ENCODE peak calls at places on chromosomes 7 and 10, in five cellular contexts. One of them, this sample, is unnamed.

GRCh38 chr10:102159051-102159597 is 6.9 kb downstream of the NOLC1 start:
- DNase-seq in fibroblast of the aortic adventitia: no peak
- DNase-seq in prostate gland: no peak
- DNase-seq in astrocyte of the cerebellum: no peak
- DNase-seq in RWPE1: no peak
- DNase-seq in this sample: peak

GRCh38 chr7:76281006-76281705 is 21.3 kb upstream of the HSPB1 start:
- DNase-seq in fibroblast of the aortic adventitia: no peak
- DNase-seq in prostate gland: no peak
- DNase-seq in astrocyte of the cerebellum: no peak
- DNase-seq in RWPE1: no peak
- DNase-seq in this sample: no peak

GRCh38 chr10:125982256-125982948 is 86.0 kb downstream of the FANK1 start:
- DNase-seq in fibroblast of the aortic adventitia: peak
- DNase-seq in prostate gland: peak
- DNase-seq in astrocyte of the cerebellum: peak
- DNase-seq in RWPE1: peak
- DNase-seq in this sample: peak

GRCh38 chr7:22433710-22434460 is 66.1 kb downstream of the STEAP1B start:
- DNase-seq in fibroblast of the aortic adventitia: peak
- DNase-seq in prostate gland: no peak
- DNase-seq in astrocyte of the cerebellum: no peak
- DNase-seq in RWPE1: peak
- DNase-seq in this sample: peak

GRCh38 chr7:120064565-120064964 is 208.4 kb upstream of the KCND2 start:
- DNase-seq in fibroblast of the aortic adventitia: peak
- DNase-seq in prostate gland: no peak
- DNase-seq in astrocyte of the cerebellum: no peak
- DNase-seq in RWPE1: no peak
- DNase-seq in this sample: peak

GRCh38 chr7:84701524-84702306 is 485.1 kb downstream of the SEMA3D start:
- DNase-seq in fibroblast of the aortic adventitia: peak
- DNase-seq in prostate gland: no peak
- DNase-seq in astrocyte of the cerebellum: peak
- DNase-seq in RWPE1: no peak
- DNase-seq in this sample: peak

GRCh38 chr10:29471483-29471859 is 163.3 kb downstream of the SVIL start:
- DNase-seq in fibroblast of the aortic adventitia: peak
- DNase-seq in prostate gland: no peak
- DNase-seq in astrocyte of the cerebellum: peak
- DNase-seq in RWPE1: peak
- DNase-seq in this sample: peak

GRCh38 chr10:51422311-51423120 is 276.9 kb downstream of the CSTF2T start:
- DNase-seq in fibroblast of the aortic adventitia: peak
- DNase-seq in prostate gland: peak
- DNase-seq in astrocyte of the cerebellum: peak
- DNase-seq in RWPE1: peak
- DNase-seq in this sample: peak

GRCh38 chr7:105932835-105933477 is 30.1 kb upstream of the CDHR3 start:
- DNase-seq in fibroblast of the aortic adventitia: peak
- DNase-seq in prostate gland: no peak
- DNase-seq in astrocyte of the cerebellum: peak
- DNase-seq in RWPE1: peak
- DNase-seq in this sample: peak

GRCh38 chr7:20284398-20285143 is 46.1 kb upstream of the ITGB8 start:
- DNase-seq in fibroblast of the aortic adventitia: no peak
- DNase-seq in prostate gland: no peak
- DNase-seq in astrocyte of the cerebellum: no peak
- DNase-seq in RWPE1: no peak
- DNase-seq in this sample: no peak

GRCh38 chr7:26198133-26198780 is 2.3 kb downstream of the HNRNPA2B1 start:
- DNase-seq in fibroblast of the aortic adventitia: peak
- DNase-seq in prostate gland: no peak
- DNase-seq in astrocyte of the cerebellum: no peak
- DNase-seq in RWPE1: no peak
- DNase-seq in this sample: no peak

GRCh38 chr10:30063098-30063497 is 3.7 kb upstream of the JCAD start:
- DNase-seq in fibroblast of the aortic adventitia: peak
- DNase-seq in prostate gland: no peak
- DNase-seq in astrocyte of the cerebellum: no peak
- DNase-seq in RWPE1: no peak
- DNase-seq in this sample: peak

GRCh38 chr7:68433462-68433861 is 1164.8 kb upstream of the AUTS2 start:
- DNase-seq in fibroblast of the aortic adventitia: peak
- DNase-seq in prostate gland: no peak
- DNase-seq in astrocyte of the cerebellum: no peak
- DNase-seq in RWPE1: no peak
- DNase-seq in this sample: peak

GRCh38 chr7:151727579-151728285 is 149.2 kb downstream of the PRKAG2 start:
- DNase-seq in fibroblast of the aortic adventitia: peak
- DNase-seq in prostate gland: peak
- DNase-seq in astrocyte of the cerebellum: peak
- DNase-seq in RWPE1: peak
- DNase-seq in this sample: peak

GRCh38 chr10:90742189-90742588 is 115.7 kb downstream of the HTR7 start:
- DNase-seq in fibroblast of the aortic adventitia: peak
- DNase-seq in prostate gland: no peak
- DNase-seq in astrocyte of the cerebellum: no peak
- DNase-seq in RWPE1: no peak
- DNase-seq in this sample: peak

GRCh38 chr10:33116293-33116697 is 158.3 kb upstream of the ITGB1 start:
- DNase-seq in fibroblast of the aortic adventitia: peak
- DNase-seq in prostate gland: no peak
- DNase-seq in astrocyte of the cerebellum: peak
- DNase-seq in RWPE1: no peak
- DNase-seq in this sample: peak

GRCh38 chr7:143416565-143417149 is 8.0 kb upstream of the EPHA1 start:
- DNase-seq in fibroblast of the aortic adventitia: peak
- DNase-seq in prostate gland: peak
- DNase-seq in astrocyte of the cerebellum: peak
- DNase-seq in RWPE1: peak
- DNase-seq in this sample: peak

GRCh38 chr10:74113546-74113945 is 37.1 kb downstream of the AP3M1 start:
- DNase-seq in fibroblast of the aortic adventitia: peak
- DNase-seq in prostate gland: peak
- DNase-seq in astrocyte of the cerebellum: peak
- DNase-seq in RWPE1: peak
- DNase-seq in this sample: peak

GRCh38 chr7:105831824-105832535 is 44.4 kb downstream of the ATXN7L1 start:
- DNase-seq in fibroblast of the aortic adventitia: peak
- DNase-seq in prostate gland: no peak
- DNase-seq in astrocyte of the cerebellum: no peak
- DNase-seq in RWPE1: no peak
- DNase-seq in this sample: peak

GRCh38 chr10:59561397-59562121 is 148.1 kb downstream of the SLC16A9 start:
- DNase-seq in fibroblast of the aortic adventitia: peak
- DNase-seq in prostate gland: no peak
- DNase-seq in astrocyte of the cerebellum: no peak
- DNase-seq in RWPE1: no peak
- DNase-seq in this sample: no peak

GRCh38 chr10:91711885-91712284 is 79.0 kb upstream of the PPP1R3C start:
- DNase-seq in fibroblast of the aortic adventitia: no peak
- DNase-seq in prostate gland: no peak
- DNase-seq in astrocyte of the cerebellum: no peak
- DNase-seq in RWPE1: no peak
- DNase-seq in this sample: no peak

GRCh38 chr7:22722596-22722995 is 4.4 kb upstream of the IL6 start:
- DNase-seq in fibroblast of the aortic adventitia: no peak
- DNase-seq in prostate gland: no peak
- DNase-seq in astrocyte of the cerebellum: no peak
- DNase-seq in RWPE1: no peak
- DNase-seq in this sample: no peak

GRCh38 chr7:31122649-31123058 is 70.5 kb downstream of the ADCYAP1R1 start:
- DNase-seq in fibroblast of the aortic adventitia: peak
- DNase-seq in prostate gland: peak
- DNase-seq in astrocyte of the cerebellum: peak
- DNase-seq in RWPE1: peak
- DNase-seq in this sample: peak

GRCh38 chr10:130809761-130810515 is 501.6 kb downstream of the TCERG1L start:
- DNase-seq in fibroblast of the aortic adventitia: no peak
- DNase-seq in prostate gland: no peak
- DNase-seq in astrocyte of the cerebellum: no peak
- DNase-seq in RWPE1: no peak
- DNase-seq in this sample: no peak

GRCh38 chr10:130808243-130808642 is 503.3 kb downstream of the TCERG1L start:
- DNase-seq in fibroblast of the aortic adventitia: no peak
- DNase-seq in prostate gland: no peak
- DNase-seq in astrocyte of the cerebellum: no peak
- DNase-seq in RWPE1: no peak
- DNase-seq in this sample: no peak

GRCh38 chr10:130809181-130809580 is 502.3 kb downstream of the TCERG1L start:
- DNase-seq in fibroblast of the aortic adventitia: no peak
- DNase-seq in prostate gland: no peak
- DNase-seq in astrocyte of the cerebellum: no peak
- DNase-seq in RWPE1: no peak
- DNase-seq in this sample: no peak

GRCh38 chr10:130807721-130808120 is 503.8 kb downstream of the TCERG1L start:
- DNase-seq in fibroblast of the aortic adventitia: no peak
- DNase-seq in prostate gland: no peak
- DNase-seq in astrocyte of the cerebellum: no peak
- DNase-seq in RWPE1: no peak
- DNase-seq in this sample: no peak

GRCh38 chr10:130808686-130809085 is 502.8 kb downstream of the TCERG1L start:
- DNase-seq in fibroblast of the aortic adventitia: no peak
- DNase-seq in prostate gland: no peak
- DNase-seq in astrocyte of the cerebellum: no peak
- DNase-seq in RWPE1: no peak
- DNase-seq in this sample: no peak
- TF ChIP-seq CTCF in fibroblast of the aortic adventitia: no peak
- TF ChIP-seq CTCF in prostate gland: no peak
- TF ChIP-seq CTCF in astrocyte of the cerebellum: no peak
- TF ChIP-seq CTCF in RWPE1: no peak
- TF ChIP-seq CTCF in this sample: no peak

DNA sequence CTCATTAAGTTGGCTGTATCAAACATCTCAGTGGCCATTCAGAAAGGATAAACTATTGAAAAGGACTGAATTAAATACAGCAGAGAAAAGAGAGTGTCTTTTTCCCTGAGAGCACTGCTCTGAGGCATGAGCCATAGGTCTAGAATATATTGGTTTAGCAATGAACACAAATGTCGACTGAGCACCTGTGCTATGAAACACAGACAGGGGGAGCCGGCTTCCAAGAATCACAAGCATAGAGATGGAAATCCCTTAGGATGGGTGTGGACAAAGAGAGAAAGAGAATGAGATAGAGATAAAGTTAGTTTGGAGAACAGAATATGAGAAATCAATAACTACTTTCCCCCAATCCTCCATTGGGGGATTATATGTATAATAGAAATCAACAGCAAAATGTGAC is 54.8 kb downstream of the DGKI start:
- DNase-seq in fibroblast of the aortic adventitia: no peak
- DNase-seq in prostate gland: no peak
- DNase-seq in astrocyte of the cerebellum: no peak
- DNase-seq in RWPE1: no peak
- DNase-seq in this sample: no peak
- TF ChIP-seq CTCF in fibroblast of the aortic adventitia: no peak
- TF ChIP-seq CTCF in prostate gland: no peak
- TF ChIP-seq CTCF in astrocyte of the cerebellum: no peak
- TF ChIP-seq CTCF in RWPE1: no peak
- TF ChIP-seq CTCF in this sample: no peak

GRCh38 chr10:23158370-23158769 is 33.7 kb upstream of the PTF1A start:
- DNase-seq in fibroblast of the aortic adventitia: peak
- DNase-seq in prostate gland: peak
- DNase-seq in astrocyte of the cerebellum: peak
- DNase-seq in RWPE1: peak
- DNase-seq in this sample: peak
- TF ChIP-seq CTCF in fibroblast of the aortic adventitia: peak
- TF ChIP-seq CTCF in prostate gland: peak
- TF ChIP-seq CTCF in astrocyte of the cerebellum: peak
- TF ChIP-seq CTCF in RWPE1: peak
- TF ChIP-seq CTCF in this sample: peak

DNA sequence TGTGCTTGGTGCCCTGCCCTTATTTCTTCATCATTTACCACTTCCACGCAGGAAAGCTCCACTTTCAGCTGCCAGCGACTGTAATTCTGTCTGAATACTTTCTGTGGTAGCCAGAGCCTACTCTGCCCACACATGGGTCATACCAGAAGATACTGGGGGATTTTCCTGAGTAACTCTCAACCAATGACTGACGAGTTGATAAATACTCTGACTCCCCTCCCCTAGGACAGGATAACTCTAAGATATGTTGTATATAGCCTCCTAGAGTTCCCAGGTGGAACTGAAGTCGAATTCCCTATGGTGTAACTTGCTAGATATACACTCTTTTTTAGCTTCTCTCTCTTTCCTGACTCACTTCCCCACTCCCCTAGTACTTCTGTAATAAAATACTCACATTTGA is 29.8 kb downstream of the SEM1 start:
- DNase-seq in fibroblast of the aortic adventitia: no peak
- DNase-seq in prostate gland: no peak
- DNase-seq in astrocyte of the cerebellum: no peak
- DNase-seq in RWPE1: no peak
- DNase-seq in this sample: no peak
- TF ChIP-seq CTCF in fibroblast of the aortic adventitia: no peak
- TF ChIP-seq CTCF in prostate gland: no peak
- TF ChIP-seq CTCF in astrocyte of the cerebellum: no peak
- TF ChIP-seq CTCF in RWPE1: no peak
- TF ChIP-seq CTCF in this sample: no peak

This sample was measured in choroid plexus epithelial cell.